ENCODE peak calls at places on chromosomes 5 and 9, in six cellular contexts. U is heart left ventricle, K is upper lobe of right lung, X is left ventricle myocardium inferior, S is HepG2, F is H1. P is an unnamed sample.

GRCh38 chr9:89313842-89314241 is 2.8 kb downstream of the CKS2 start:
- DNase-seq in K (no peak), U (no peak), X (no peak), S (no peak), F (no peak), P (no peak)

GRCh38 chr5:127313847-127314473 is 23.4 kb downstream of the MEGF10 start:
- DNase-seq in F (peak; percentile 89), K (peak; percentile 77), U (peak; percentile 58), X (peak; percentile 49), S (peak; percentile 16), P (peak; percentile 50)

GRCh38 chr5:78519198-78519941 is 129.2 kb downstream of the LHFPL2 start:
- DNase-seq in U (no peak), X (no peak), F (no peak), S (no peak), K (no peak), P (no peak)

GRCh38 chr5:16550316-16550952 is 66.4 kb downstream of the RETREG1 start:
- DNase-seq in S (peak; percentile 66), X (no peak), U (peak; percentile 39), K (no peak), F (peak; percentile 60), P (peak; percentile 66)

GRCh38 chr9:129823163-129823933 is 588 bp downstream of the TOR1A start:
- DNase-seq in K (peak; percentile 72), S (no peak), X (no peak), U (no peak), F (peak; percentile 55), P (peak; percentile 58)

GRCh38 chr9:93653762-93654161 is 77.4 kb downstream of the PHF2 start:
- DNase-seq in K (peak; percentile 29), F (no peak), S (no peak), U (no peak), X (peak; percentile 10), P (no peak)

GRCh38 chr9:16143947-16144890 is 591.4 kb downstream of the CCDC171 start:
- DNase-seq in K (no peak), S (no peak), F (no peak), X (no peak), U (no peak), P (no peak)

GRCh38 chr5:82106207-82106606 is 134.4 kb downstream of the ATG10 start:
- DNase-seq in S (peak; percentile 19), U (no peak), F (no peak), X (no peak), K (no peak), P (no peak)

GRCh38 chr5:156414381-156414780 is 87.4 kb downstream of the SGCD start:
- DNase-seq in S (no peak), U (no peak), F (no peak), X (no peak), K (no peak), P (no peak)

GRCh38 chr5:151038292-151038745 is 17.9 kb downstream of the GPX3 start:
- DNase-seq in U (peak; percentile 38), F (no peak), X (no peak), S (no peak), K (no peak), P (no peak)

GRCh38 chr5:151041577-151042268 is 21.3 kb downstream of the GPX3 start:
- DNase-seq in U (no peak), S (no peak), X (peak; percentile 11), K (peak; percentile 74), F (no peak), P (no peak)

GRCh38 chr5:151039665-151040064 is 19.3 kb downstream of the GPX3 start:
- DNase-seq in S (no peak), K (no peak), U (no peak), X (no peak), F (no peak), P (no peak)

GRCh38 chr5:151038801-151039238 is 18.4 kb downstream of the GPX3 start:
- DNase-seq in S (no peak), K (no peak), X (no peak), F (no peak), U (no peak), P (no peak)

GRCh38 chr5:151040211-151040747 is 19.9 kb downstream of the GPX3 start:
- DNase-seq in U (no peak), X (peak; percentile 13), S (peak; percentile 78), K (no peak), F (no peak), P (no peak)
- TF ChIP-seq CTCF in U (no peak), X (peak; percentile 28), S (peak; percentile 61), K (peak; percentile 25), F (peak; percentile 2), P (no peak)

GRCh38 chr5:84825616-84826015 is 440.9 kb upstream of the EDIL3 start:
- DNase-seq in U (no peak), F (no peak), X (no peak), S (no peak), K (no peak), P (no peak)

GRCh38 chr5:84816160-84816559 is 431.5 kb upstream of the EDIL3 start:
- DNase-seq in U (no peak), F (no peak), X (no peak), S (no peak), K (no peak), P (no peak)

GRCh38 chr5:84817953-84818352 is 433.3 kb upstream of the EDIL3 start:
- DNase-seq in F (no peak), K (no peak), X (no peak), U (no peak), S (no peak), P (no peak)

GRCh38 chr5:84816746-84817547 is 432.3 kb upstream of the EDIL3 start:
- DNase-seq in K (no peak), F (no peak), S (no peak), U (no peak), X (no peak), P (no peak)

DNA sequence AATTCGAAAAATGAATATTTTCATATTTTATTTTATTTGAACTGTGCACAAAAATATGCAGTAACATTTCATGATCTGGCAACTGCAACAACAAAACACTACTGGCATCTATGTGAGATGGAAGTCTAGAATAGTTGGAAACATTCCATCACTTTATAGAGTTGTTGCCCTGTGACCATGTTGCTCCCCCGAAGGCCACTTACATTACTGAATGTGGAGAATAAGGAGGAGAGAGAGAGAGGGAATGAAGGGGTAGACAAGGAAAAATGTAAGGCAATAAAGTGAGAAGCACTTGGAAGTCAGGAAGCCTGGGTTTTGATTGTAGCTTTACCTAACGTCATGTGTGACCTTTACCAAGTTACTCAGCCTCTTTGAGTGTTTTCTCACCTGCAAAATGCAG is 437.2 kb upstream of the EDIL3 start:
- DNase-seq in F (no peak), S (no peak), K (no peak), U (no peak), X (no peak), P (no peak)
- TF ChIP-seq CTCF in F (no peak), S (no peak), K (no peak), U (no peak), X (no peak), P (no peak)

GRCh38 chr9:104575451-104575850 is 6.5 kb downstream of the OR13C8 start:
- DNase-seq in X (no peak), F (no peak), K (no peak), S (no peak), U (no peak), P (no peak)

GRCh38 chr9:104568868-104569267 is at the start of gene OR13C8:
- DNase-seq in X (no peak), F (no peak), K (no peak), S (no peak), U (no peak), P (no peak)

GRCh38 chr9:104577263-104577662 is 8.3 kb downstream of the OR13C8 start:
- DNase-seq in F (no peak), S (no peak), X (no peak), K (no peak), U (no peak), P (no peak)

DNA sequence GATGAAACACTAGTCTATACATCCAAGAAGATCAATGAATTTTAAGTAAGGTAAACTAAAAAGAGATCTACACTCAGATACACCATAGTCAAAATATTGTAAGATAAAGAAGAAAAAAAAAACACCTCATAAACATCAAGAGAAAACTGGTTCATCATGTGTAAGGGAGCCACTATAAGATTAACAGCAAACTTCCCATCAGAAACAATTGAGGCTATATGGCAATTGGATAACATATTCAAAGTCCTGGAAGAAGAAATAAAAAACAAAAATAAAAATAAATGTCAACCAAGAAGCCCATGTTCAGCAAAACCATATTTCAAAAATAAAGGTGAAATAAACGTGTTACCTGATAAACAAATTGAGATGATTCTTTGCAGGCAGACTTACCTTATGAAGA is 3.6 kb downstream of the OR13C8 start:
- DNase-seq in F (no peak), U (no peak), X (no peak), S (no peak), K (no peak), P (no peak)
- TF ChIP-seq CTCF in F (no peak), U (no peak), X (no peak), S (no peak), K (no peak), P (no peak)

GRCh38 chr5:74580729-74581110 is 59.8 kb downstream of the ENC1 start:
- DNase-seq in S (no peak), F (no peak), U (no peak), K (no peak), X (no peak), P (no peak)

GRCh38 chr5:74579215-74579614 is 61.3 kb downstream of the ENC1 start:
- DNase-seq in S (no peak), X (no peak), F (no peak), U (no peak), K (no peak), P (peak; percentile 45)

GRCh38 chr5:74575741-74576538 is 64.6 kb downstream of the ENC1 start:
- DNase-seq in U (no peak), X (no peak), F (no peak), S (no peak), K (no peak), P (no peak)

GRCh38 chr5:74578356-74579044 is 62.0 kb downstream of the ENC1 start:
- DNase-seq in X (no peak), S (no peak), K (no peak), F (no peak), U (no peak), P (peak; percentile 55)

GRCh38 chr5:74576941-74577456 is 63.5 kb downstream of the ENC1 start:
- DNase-seq in S (no peak), U (no peak), F (no peak), X (no peak), K (no peak), P (peak; percentile 62)
- TF ChIP-seq CTCF in S (no peak), U (no peak), F (no peak), X (no peak), K (no peak), P (no peak)

DNA sequence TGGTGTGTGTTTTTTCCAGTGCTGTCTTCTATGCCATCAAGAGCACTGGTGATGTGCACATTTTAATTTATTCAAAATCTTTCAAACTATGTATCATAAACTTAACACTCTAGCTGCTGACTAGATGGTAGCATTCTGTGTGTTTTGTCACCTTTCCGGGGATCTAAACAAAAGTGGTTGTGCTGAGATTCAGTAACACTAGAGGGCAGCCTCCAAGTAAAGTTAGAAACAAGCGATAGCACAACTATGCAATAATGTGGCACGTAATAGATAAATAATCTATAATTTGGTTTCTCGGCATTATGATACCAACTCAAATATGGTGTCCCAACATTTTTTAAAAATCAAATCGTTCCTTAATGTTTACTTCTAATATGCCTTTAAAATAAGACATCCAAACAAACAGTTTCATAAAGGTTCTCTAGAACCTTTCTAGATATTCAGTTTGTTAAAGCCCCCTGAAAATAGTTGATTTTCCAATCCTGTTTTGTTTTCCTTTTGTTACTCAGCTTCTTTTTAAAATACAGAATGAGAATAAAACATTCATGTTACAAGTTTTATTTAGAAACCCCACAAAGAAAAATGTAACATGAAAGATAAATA is 16.9 kb downstream of the SEMA6A start:
- DNase-seq in S (peak; percentile 39), U (no peak), K (no peak), F (no peak), X (no peak), P (peak; percentile 29)
- TF ChIP-seq CTCF in S (peak; percentile 67), U (peak; percentile 62), K (peak; percentile 54), F (no peak), X (peak; percentile 72), P (peak; percentile 33)